ENCODE peak calls at places on chromosomes 11 and 22, in ten cellular contexts. One of them, this sample, is unnamed.

GRCh38 chr22:39292002-39292401 is 27.4 kb downstream of the RPL3 start:
- DNase-seq in NCI-H524: no peak
- DNase-seq in GM23338: no peak
- DNase-seq in activated CD4-positive, alpha-beta T cell treated with anti-CD3 and anti-CD28 coated beads, Interleukin-2, amount 50 U/mL, for 1 hour: no peak
- DNase-seq in adipocyte: no peak
- DNase-seq in GM10248: no peak
- DNase-seq in amniotic stem cell: no peak
- DNase-seq in SW480: peak; percentile 89
- DNase-seq in renal cortical epithelial cell: no peak
- DNase-seq in activated T-cell treated with anti-CD3 and anti-CD28 coated beads, Interleukin-2, amount 50 U/mL, for 24 hours: no peak
- DNase-seq in this sample: no peak

GRCh38 chr11:56817661-56818060 is 69.2 kb upstream of the OR9G4 start:
- DNase-seq in NCI-H524: no peak
- DNase-seq in GM23338: no peak
- DNase-seq in activated CD4-positive, alpha-beta T cell treated with anti-CD3 and anti-CD28 coated beads, Interleukin-2, amount 50 U/mL, for 1 hour: no peak
- DNase-seq in adipocyte: no peak
- DNase-seq in GM10248: no peak
- DNase-seq in amniotic stem cell: no peak
- DNase-seq in SW480: no peak
- DNase-seq in renal cortical epithelial cell: no peak
- DNase-seq in activated T-cell treated with anti-CD3 and anti-CD28 coated beads, Interleukin-2, amount 50 U/mL, for 24 hours: no peak
- DNase-seq in this sample: no peak

GRCh38 chr11:37657645-37658044 is 1059.6 kb upstream of the RAG2 start:
- DNase-seq in NCI-H524: no peak
- DNase-seq in GM23338: no peak
- DNase-seq in activated CD4-positive, alpha-beta T cell treated with anti-CD3 and anti-CD28 coated beads, Interleukin-2, amount 50 U/mL, for 1 hour: no peak
- DNase-seq in adipocyte: peak; percentile 58
- DNase-seq in GM10248: no peak
- DNase-seq in amniotic stem cell: peak; percentile 5
- DNase-seq in SW480: peak; percentile 12
- DNase-seq in renal cortical epithelial cell: peak; percentile 2
- DNase-seq in activated T-cell treated with anti-CD3 and anti-CD28 coated beads, Interleukin-2, amount 50 U/mL, for 24 hours: no peak
- DNase-seq in this sample: no peak

GRCh38 chr22:23380230-23380573 is 199.9 kb downstream of the IGLL1 start:
- DNase-seq in NCI-H524: no peak
- DNase-seq in GM23338: no peak
- DNase-seq in activated CD4-positive, alpha-beta T cell treated with anti-CD3 and anti-CD28 coated beads, Interleukin-2, amount 50 U/mL, for 1 hour: no peak
- DNase-seq in adipocyte: no peak
- DNase-seq in GM10248: no peak
- DNase-seq in amniotic stem cell: no peak
- DNase-seq in SW480: no peak
- DNase-seq in renal cortical epithelial cell: no peak
- DNase-seq in activated T-cell treated with anti-CD3 and anti-CD28 coated beads, Interleukin-2, amount 50 U/mL, for 24 hours: no peak
- DNase-seq in this sample: no peak

GRCh38 chr11:23226331-23226909 is 366.1 kb upstream of the CCDC179 start:
- DNase-seq in NCI-H524: no peak
- DNase-seq in GM23338: no peak
- DNase-seq in activated CD4-positive, alpha-beta T cell treated with anti-CD3 and anti-CD28 coated beads, Interleukin-2, amount 50 U/mL, for 1 hour: no peak
- DNase-seq in adipocyte: peak; percentile 41
- DNase-seq in GM10248: no peak
- DNase-seq in amniotic stem cell: no peak
- DNase-seq in SW480: no peak
- DNase-seq in renal cortical epithelial cell: no peak
- DNase-seq in activated T-cell treated with anti-CD3 and anti-CD28 coated beads, Interleukin-2, amount 50 U/mL, for 24 hours: no peak
- DNase-seq in this sample: no peak

GRCh38 chr22:42364641-42365336 is 67.4 kb downstream of the NFAM1 start:
- DNase-seq in NCI-H524: no peak
- DNase-seq in GM23338: no peak
- DNase-seq in activated CD4-positive, alpha-beta T cell treated with anti-CD3 and anti-CD28 coated beads, Interleukin-2, amount 50 U/mL, for 1 hour: no peak
- DNase-seq in adipocyte: peak; percentile 70
- DNase-seq in GM10248: no peak
- DNase-seq in amniotic stem cell: no peak
- DNase-seq in SW480: no peak
- DNase-seq in renal cortical epithelial cell: no peak
- DNase-seq in activated T-cell treated with anti-CD3 and anti-CD28 coated beads, Interleukin-2, amount 50 U/mL, for 24 hours: no peak
- DNase-seq in this sample: no peak

GRCh38 chr22:32323513-32324164 is 34.0 kb upstream of the RFPL3 start:
- DNase-seq in NCI-H524: no peak
- DNase-seq in GM23338: no peak
- DNase-seq in activated CD4-positive, alpha-beta T cell treated with anti-CD3 and anti-CD28 coated beads, Interleukin-2, amount 50 U/mL, for 1 hour: no peak
- DNase-seq in adipocyte: no peak
- DNase-seq in GM10248: no peak
- DNase-seq in amniotic stem cell: no peak
- DNase-seq in SW480: no peak
- DNase-seq in renal cortical epithelial cell: no peak
- DNase-seq in activated T-cell treated with anti-CD3 and anti-CD28 coated beads, Interleukin-2, amount 50 U/mL, for 24 hours: no peak
- DNase-seq in this sample: no peak

GRCh38 chr22:47335460-47335859 is 573.0 kb downstream of the TBC1D22A start:
- DNase-seq in NCI-H524: no peak
- DNase-seq in GM23338: no peak
- DNase-seq in activated CD4-positive, alpha-beta T cell treated with anti-CD3 and anti-CD28 coated beads, Interleukin-2, amount 50 U/mL, for 1 hour: no peak
- DNase-seq in adipocyte: no peak
- DNase-seq in GM10248: no peak
- DNase-seq in amniotic stem cell: no peak
- DNase-seq in SW480: no peak
- DNase-seq in renal cortical epithelial cell: no peak
- DNase-seq in activated T-cell treated with anti-CD3 and anti-CD28 coated beads, Interleukin-2, amount 50 U/mL, for 24 hours: no peak
- DNase-seq in this sample: no peak

GRCh38 chr11:75656044-75656726 is 12.7 kb downstream of the MAP6 start:
- DNase-seq in NCI-H524: no peak
- DNase-seq in GM23338: no peak
- DNase-seq in activated CD4-positive, alpha-beta T cell treated with anti-CD3 and anti-CD28 coated beads, Interleukin-2, amount 50 U/mL, for 1 hour: no peak
- DNase-seq in adipocyte: no peak
- DNase-seq in GM10248: no peak
- DNase-seq in amniotic stem cell: no peak
- DNase-seq in SW480: peak; percentile 63
- DNase-seq in renal cortical epithelial cell: no peak
- DNase-seq in activated T-cell treated with anti-CD3 and anti-CD28 coated beads, Interleukin-2, amount 50 U/mL, for 24 hours: no peak
- DNase-seq in this sample: no peak

GRCh38 chr11:124865902-124866851 is 945 bp downstream of the ROBO3 start:
- DNase-seq in NCI-H524: peak; percentile 8
- DNase-seq in GM23338: peak; percentile 69
- DNase-seq in activated CD4-positive, alpha-beta T cell treated with anti-CD3 and anti-CD28 coated beads, Interleukin-2, amount 50 U/mL, for 1 hour: peak; percentile 45
- DNase-seq in adipocyte: peak; percentile 67
- DNase-seq in GM10248: peak; percentile 78
- DNase-seq in amniotic stem cell: no peak
- DNase-seq in SW480: no peak
- DNase-seq in renal cortical epithelial cell: no peak
- DNase-seq in activated T-cell treated with anti-CD3 and anti-CD28 coated beads, Interleukin-2, amount 50 U/mL, for 24 hours: peak; percentile 73
- DNase-seq in this sample: peak; percentile 63

GRCh38 chr22:20015971-20016733 is 471 bp downstream of the ARVCF start:
- DNase-seq in NCI-H524: no peak
- DNase-seq in GM23338: peak; percentile 76
- DNase-seq in activated CD4-positive, alpha-beta T cell treated with anti-CD3 and anti-CD28 coated beads, Interleukin-2, amount 50 U/mL, for 1 hour: peak; percentile 19
- DNase-seq in adipocyte: peak; percentile 58
- DNase-seq in GM10248: no peak
- DNase-seq in amniotic stem cell: no peak
- DNase-seq in SW480: peak; percentile 36
- DNase-seq in renal cortical epithelial cell: no peak
- DNase-seq in activated T-cell treated with anti-CD3 and anti-CD28 coated beads, Interleukin-2, amount 50 U/mL, for 24 hours: peak; percentile 67
- DNase-seq in this sample: peak; percentile 58